ENCODE peak calls at places on chromosome 19, in five cellular contexts. F, O, R, C and B are unnamed samples.

GRCh38 chr19:18118420-18119242 is 21.1 kb downstream of the MAST3 start:
- DNase-seq in F (no peak), O (no peak), R (no peak), C (no peak), B (no peak)

GRCh38 chr19:54014920-54015560 is 23.6 kb downstream of the CACNG6 start:
- DNase-seq in F (no peak), O (no peak), R (no peak), C (no peak), B (no peak)

GRCh38 chr19:16235811-16236710 is 38.4 kb downstream of the AP1M1 start:
- DNase-seq in F (no peak), O (no peak), R (no peak), C (no peak), B (no peak)

GRCh38 chr19:17394891-17395415 is 957 bp upstream of the CCDC194 start:
- DNase-seq in F (peak; percentile 39), O (peak; percentile 78), R (peak; percentile 70), C (peak; percentile 54), B (no peak)

GRCh38 chr19:32201661-32202060 is 143.7 kb upstream of the ZNF507 start:
- DNase-seq in F (no peak), O (no peak), R (no peak), C (no peak), B (no peak)

GRCh38 chr19:4660181-4660791 is 9.9 kb downstream of the MYDGF start:
- DNase-seq in F (no peak), O (peak; percentile 49), R (no peak), C (no peak), B (no peak)

GRCh38 chr19:47891923-47892666 is 6.0 kb upstream of the SULT2A1 start:
- DNase-seq in F (no peak), O (no peak), R (no peak), C (no peak), B (no peak)

GRCh38 chr19:12166596-12166995 is 3.7 kb downstream of the ZNF136 start:
- DNase-seq in F (no peak), O (no peak), R (no peak), C (no peak), B (no peak)

GRCh38 chr19:15452111-15453047 is 2.6 kb upstream of the WIZ start:
- DNase-seq in F (peak; percentile 96), O (peak; percentile 86), R (peak; percentile 91), C (peak; percentile 44), B (peak; percentile 83)

GRCh38 chr19:55253842-55254624 is 4.8 kb downstream of the PPP6R1 start:
- DNase-seq in F (no peak), O (no peak), R (no peak), C (peak; percentile 90), B (no peak)

GRCh38 chr19:54137913-54138776 is 583 bp downstream of the CNOT3 start:
- DNase-seq in F (no peak), O (peak; percentile 36), R (peak; percentile 40), C (no peak), B (no peak)

GRCh38 chr19:32646556-32646955 is 28.4 kb downstream of the ANKRD27 start:
- DNase-seq in F (no peak), O (no peak), R (no peak), C (no peak), B (no peak)

GRCh38 chr19:36113895-36114762 is 546 bp downstream of the POLR2I start:
- DNase-seq in F (peak; percentile 34), O (no peak), R (peak; percentile 42), C (peak; percentile 19), B (no peak)

GRCh38 chr19:18021121-18021755 is 13.3 kb downstream of the ARRDC2 start:
- DNase-seq in F (peak; percentile 92), O (peak; percentile 87), R (peak; percentile 71), C (peak; percentile 86), B (no peak)

GRCh38 chr19:22634450-22634827 is 315 bp downstream of the ZNF492 start:
- DNase-seq in F (no peak), O (no peak), R (no peak), C (no peak), B (no peak)

GRCh38 chr19:46447006-46447405 is 18.3 kb upstream of the PNMA8C start:
- DNase-seq in F (no peak), O (no peak), R (no peak), C (no peak), B (no peak)
- TF ChIP-seq CTCF in F (no peak), O (no peak), R (no peak), C (no peak), B (no peak)

DNA sequence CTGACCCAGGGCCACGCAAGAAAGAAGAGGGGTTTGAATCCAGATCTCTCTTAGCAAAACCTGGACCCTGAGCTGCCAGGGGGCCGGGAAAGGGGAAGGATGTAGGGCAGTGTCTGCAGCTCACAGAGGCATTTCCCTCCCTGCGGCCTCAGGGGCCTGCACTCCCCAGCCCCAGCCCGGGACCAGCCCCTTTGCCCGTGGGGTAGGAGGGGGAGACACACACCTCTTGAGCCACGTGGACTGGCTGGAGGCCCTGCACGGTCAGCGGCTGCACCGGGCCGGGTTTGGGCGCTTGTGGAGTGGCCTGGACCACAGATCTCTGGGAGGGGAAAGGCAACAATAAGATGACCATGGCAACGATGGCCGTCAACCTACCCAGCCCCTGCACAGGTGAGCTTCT is 26.9 kb downstream of the RFX1 start:
- DNase-seq in F (no peak), O (no peak), R (peak; percentile 50), C (no peak), B (no peak)
- H3K4me3 ChIP-seq in F (peak overlapping the region; percentile 43), O (peak overlapping the region; percentile 43), R (peak overlapping the region; percentile 53), C (peak overlapping the region; percentile 57), B (no peak overlapping the region)

GRCh38 chr19:39265321-39265916 is 2.8 kb upstream of the IFNL2 start:
- DNase-seq in F (no peak), O (no peak), R (no peak), C (peak; percentile 1), B (peak; percentile 63)

GRCh38 chr19:39263912-39264305 is 4.3 kb upstream of the IFNL2 start:
- DNase-seq in F (no peak), O (no peak), R (no peak), C (no peak), B (no peak)

GRCh38 chr19:39262496-39262895 is 5.7 kb upstream of the IFNL2 start:
- DNase-seq in F (no peak), O (no peak), R (no peak), C (no peak), B (no peak)

GRCh38 chr19:39261704-39262103 is 6.5 kb upstream of the IFNL2 start:
- DNase-seq in F (no peak), O (no peak), R (no peak), C (no peak), B (no peak)

DNA sequence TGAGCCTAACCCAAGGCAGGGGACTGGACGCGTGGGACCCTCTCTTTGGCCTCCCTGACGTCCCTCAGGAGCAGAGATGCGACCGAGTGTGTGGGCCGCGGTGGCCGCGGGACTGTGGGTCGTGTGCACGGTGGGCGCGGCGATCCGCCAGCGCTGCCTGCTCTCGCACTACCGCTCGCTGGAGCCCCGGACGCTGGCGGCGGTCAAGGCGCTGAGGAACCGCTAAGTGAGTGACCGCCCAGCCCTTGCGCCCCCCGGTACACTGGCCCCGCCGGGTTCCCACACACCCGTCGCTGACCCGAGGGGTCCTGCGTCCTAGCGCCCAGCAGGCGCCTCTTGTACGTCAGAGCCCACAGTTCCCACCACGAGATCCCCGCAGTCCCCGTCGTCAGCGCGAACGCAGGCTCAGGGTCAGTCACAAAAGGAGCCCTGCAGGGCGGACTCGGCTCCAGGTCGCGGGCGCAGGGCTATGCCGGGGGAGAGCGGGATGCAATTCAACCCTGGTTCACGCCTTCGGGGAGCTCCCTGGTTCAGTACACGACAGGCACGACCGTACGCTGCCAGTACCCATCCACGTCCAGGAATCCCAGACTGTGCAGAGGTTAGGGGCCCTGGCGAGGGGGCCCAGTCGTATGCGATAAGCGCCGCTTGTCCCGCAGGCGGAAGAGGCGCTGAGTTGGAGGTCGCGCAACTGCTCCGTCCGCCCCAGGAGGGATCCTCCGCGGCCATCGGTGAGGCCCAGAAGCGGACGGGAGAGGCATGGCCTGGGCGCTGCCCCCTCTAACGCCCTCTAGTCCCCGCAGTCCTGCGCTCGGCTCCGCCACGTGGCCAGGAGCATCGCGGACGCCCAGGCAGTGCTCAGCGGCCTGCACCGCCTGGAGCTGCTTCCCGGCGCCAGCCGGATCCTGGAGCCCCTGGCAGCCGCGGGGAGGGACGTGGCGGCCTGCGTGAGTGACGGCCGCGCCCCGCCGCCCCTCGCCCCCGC is 3.6 kb upstream of the IFNL2 start:
- DNase-seq in F (no peak), O (no peak), R (no peak), C (peak; percentile 13), B (no peak)
- H3K36me3 ChIP-seq in F (no peaks in the 10 kb centered on the region), O (no peaks in the 10 kb centered on the region), R (no peaks in the 10 kb centered on the region), C (no peaks in the 10 kb centered on the region), B (no peaks in the 10 kb centered on the region)

DNA sequence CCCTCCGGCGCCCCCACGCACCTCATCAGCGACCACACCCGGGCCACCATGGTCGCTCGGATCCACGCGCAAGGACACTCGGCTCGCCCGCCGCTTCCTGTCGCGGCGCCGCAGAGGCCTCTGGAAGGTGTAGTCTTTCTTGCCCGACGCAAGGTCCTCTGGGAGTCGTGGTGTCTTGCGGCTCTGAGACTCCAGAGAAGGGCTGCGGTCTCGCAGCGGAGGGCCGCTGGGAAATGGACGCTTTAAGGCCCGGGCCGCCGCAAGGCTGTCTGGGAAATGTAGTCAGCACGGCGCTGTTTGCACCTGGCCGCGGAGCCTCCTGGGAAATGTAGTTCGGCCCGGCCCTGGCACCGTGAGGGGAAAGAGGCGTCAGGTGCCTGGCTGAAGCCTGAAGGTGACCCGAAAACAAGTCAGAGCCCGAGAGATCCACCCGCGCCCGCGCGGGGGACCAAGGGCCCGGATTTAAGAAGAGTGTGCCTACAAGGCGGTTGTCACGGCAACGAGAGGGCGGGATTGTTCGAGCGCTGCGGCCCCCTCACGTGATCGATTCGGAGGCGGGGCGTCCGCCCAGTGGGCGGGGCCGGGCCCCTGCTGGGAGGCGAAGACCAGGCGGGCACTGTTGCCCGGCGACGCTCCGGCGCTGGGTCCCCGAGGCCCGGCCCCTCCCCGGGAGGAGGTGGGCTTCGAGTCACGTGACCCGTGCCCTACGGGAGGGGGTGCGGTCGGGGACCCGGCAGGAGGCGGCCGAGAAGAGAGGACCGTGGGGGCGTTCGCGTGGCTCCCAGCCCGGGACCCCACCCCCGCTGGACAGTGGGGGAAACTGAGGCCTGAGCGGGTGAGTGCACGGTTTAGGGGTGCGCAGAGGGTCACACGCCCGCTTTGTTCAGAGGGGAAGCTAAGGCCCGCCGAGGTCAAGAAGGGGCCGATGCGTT is at the start of the genes HSD11B1L and MICOS13:
- DNase-seq in F (peak; percentile 99), O (peak; percentile 99), R (peak; percentile 98), C (peak; percentile 99), B (peak; percentile 96)
- TF ChIP-seq CTCF in F (peak; percentile 16), O (no peak), R (no peak), C (no peak), B (no peak)

GRCh38 chr19:49441210-49441959 is at the start of gene SLC17A7:
- DNase-seq in F (peak; percentile 72), O (peak; percentile 41), R (peak; percentile 76), C (no peak), B (no peak)

GRCh38 chr19:49442354-49442753 is 1.0 kb upstream of the SLC17A7 start:
- DNase-seq in F (peak; percentile 67), O (no peak), R (peak; percentile 70), C (no peak), B (no peak)

GRCh38 chr19:49440439-49441209 is 703 bp downstream of the SLC17A7 start:
- DNase-seq in F (no peak), O (no peak), R (no peak), C (no peak), B (no peak)

GRCh38 chr19:49442793-49443365 is 1.6 kb upstream of the SLC17A7 start:
- DNase-seq in F (peak; percentile 88), O (peak; percentile 96), R (peak; percentile 95), C (peak; percentile 80), B (peak; percentile 98)

DNA sequence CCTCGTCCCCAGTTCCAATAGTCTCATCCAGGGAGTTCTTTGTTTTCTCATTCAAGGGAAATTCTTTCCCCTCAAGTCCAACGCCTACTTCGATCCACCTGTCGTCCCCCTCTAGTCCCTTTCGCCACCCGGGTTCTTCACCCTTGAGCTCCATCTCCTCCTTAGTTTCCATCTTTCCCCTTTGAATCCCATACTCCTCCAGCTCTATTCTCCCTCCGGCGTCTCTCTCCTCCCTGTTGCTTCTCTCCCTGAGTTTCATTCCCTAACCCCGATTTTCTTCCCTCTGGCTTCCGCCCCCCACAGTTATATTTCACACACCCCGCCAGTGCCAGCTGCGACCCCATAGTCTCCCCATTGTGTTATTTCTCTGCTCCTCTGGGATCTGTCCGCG is 628 bp upstream of the SLC17A7 start:
- DNase-seq in F (no peak), O (no peak), R (no peak), C (no peak), B (no peak)
- H3K4me3 ChIP-seq in F (peak overlapping the region; percentile 82), O (no peak overlapping the region), R (no peak overlapping the region), C (peak overlapping the region; percentile 67), B (no peak overlapping the region)